ENCODE peak calls at places on chromosomes 12 and 14, in six cellular contexts. One of them, this sample, is unnamed.

GRCh38 chr12:116539905-116540482 is 19.2 kb upstream of the MAP1LC3B2 start:
- DNase-seq in AG04450: peak
- DNase-seq in EL: peak
- DNase-seq in NT2/D1: peak
- DNase-seq in AG10803: peak
- DNase-seq in fibroblast of mammary gland: peak
- DNase-seq in this sample: no peak

GRCh38 chr12:106433055-106433454 is 75.5 kb downstream of the POLR3B start:
- DNase-seq in AG04450: no peak
- DNase-seq in AG10803: no peak
- DNase-seq in fibroblast of mammary gland: no peak
- DNase-seq in NT2/D1: no peak
- DNase-seq in EL: no peak
- DNase-seq in this sample: no peak

GRCh38 chr14:64503184-64503433 is 529 bp downstream of the ZBTB25 start:
- DNase-seq in NT2/D1: no peak
- DNase-seq in fibroblast of mammary gland: no peak
- DNase-seq in EL: no peak
- DNase-seq in AG10803: peak
- DNase-seq in AG04450: no peak
- DNase-seq in this sample: no peak

GRCh38 chr12:66168410-66168809 is 1.4 kb downstream of the TMBIM4 start:
- DNase-seq in fibroblast of mammary gland: peak
- DNase-seq in AG10803: no peak
- DNase-seq in EL: no peak
- DNase-seq in AG04450: no peak
- DNase-seq in NT2/D1: no peak
- DNase-seq in this sample: no peak

GRCh38 chr12:95248604-95249355 is 31.2 kb downstream of the VEZT start:
- DNase-seq in NT2/D1: no peak
- DNase-seq in AG10803: peak
- DNase-seq in EL: peak
- DNase-seq in AG04450: peak
- DNase-seq in fibroblast of mammary gland: peak
- DNase-seq in this sample: no peak

GRCh38 chr14:96538663-96539317 is 36.6 kb downstream of the PAPOLA start:
- DNase-seq in NT2/D1: no peak
- DNase-seq in fibroblast of mammary gland: peak
- DNase-seq in AG04450: no peak
- DNase-seq in AG10803: no peak
- DNase-seq in EL: no peak
- DNase-seq in this sample: no peak

GRCh38 chr12:115224031-115224430 is 540.1 kb upstream of the TBX3 start:
- DNase-seq in AG04450: no peak
- DNase-seq in NT2/D1: no peak
- DNase-seq in EL: peak
- DNase-seq in AG10803: no peak
- DNase-seq in fibroblast of mammary gland: no peak
- DNase-seq in this sample: no peak

GRCh38 chr12:91877022-91877421 is 268.6 kb downstream of the BTG1 start:
- DNase-seq in AG04450: no peak
- DNase-seq in NT2/D1: no peak
- DNase-seq in EL: peak
- DNase-seq in AG10803: peak
- DNase-seq in fibroblast of mammary gland: peak
- DNase-seq in this sample: no peak

GRCh38 chr12:10940389-10940788 is 1.3 kb upstream of the TAS2R14 start:
- DNase-seq in AG10803: peak
- DNase-seq in AG04450: peak
- DNase-seq in EL: peak
- DNase-seq in fibroblast of mammary gland: peak
- DNase-seq in NT2/D1: no peak
- DNase-seq in this sample: no peak

GRCh38 chr12:50765325-50765911 is 1.5 kb downstream of the ATF1 start:
- DNase-seq in AG04450: no peak
- DNase-seq in AG10803: peak
- DNase-seq in EL: peak
- DNase-seq in fibroblast of mammary gland: peak
- DNase-seq in NT2/D1: no peak
- DNase-seq in this sample: peak

GRCh38 chr12:89856431-89856830 is 147.8 kb upstream of the ATP2B1 start:
- DNase-seq in NT2/D1: no peak
- DNase-seq in AG04450: no peak
- DNase-seq in fibroblast of mammary gland: peak
- DNase-seq in AG10803: peak
- DNase-seq in EL: peak
- DNase-seq in this sample: no peak

GRCh38 chr14:73244541-73244940 is 7.2 kb downstream of the PAPLN start:
- DNase-seq in AG10803: no peak
- DNase-seq in EL: no peak
- DNase-seq in AG04450: no peak
- DNase-seq in fibroblast of mammary gland: no peak
- DNase-seq in NT2/D1: no peak
- DNase-seq in this sample: no peak

GRCh38 chr14:60222820-60223219 is 26.2 kb upstream of the PPM1A start:
- DNase-seq in fibroblast of mammary gland: no peak
- DNase-seq in AG04450: no peak
- DNase-seq in NT2/D1: no peak
- DNase-seq in EL: no peak
- DNase-seq in AG10803: no peak
- DNase-seq in this sample: peak

GRCh38 chr12:109714141-109714912 is 702 bp downstream of the FAM222A start:
- DNase-seq in EL: peak
- DNase-seq in fibroblast of mammary gland: no peak
- DNase-seq in AG04450: no peak
- DNase-seq in AG10803: peak
- DNase-seq in NT2/D1: peak
- DNase-seq in this sample: no peak

GRCh38 chr12:22529281-22530060 is 14.9 kb downstream of the C2CD5 start:
- DNase-seq in AG10803: peak
- DNase-seq in fibroblast of mammary gland: peak
- DNase-seq in AG04450: no peak
- DNase-seq in EL: peak
- DNase-seq in NT2/D1: peak
- DNase-seq in this sample: no peak

GRCh38 chr12:130764475-130765185 is 48.5 kb upstream of the RIMBP2 start:
- DNase-seq in AG04450: no peak
- DNase-seq in NT2/D1: no peak
- DNase-seq in AG10803: peak
- DNase-seq in EL: peak
- DNase-seq in fibroblast of mammary gland: peak
- DNase-seq in this sample: no peak

GRCh38 chr12:24921251-24922038 is 27.5 kb downstream of the BCAT1 start:
- DNase-seq in fibroblast of mammary gland: peak
- DNase-seq in AG04450: no peak
- DNase-seq in NT2/D1: no peak
- DNase-seq in EL: peak
- DNase-seq in AG10803: peak
- DNase-seq in this sample: no peak

GRCh38 chr12:3131129-3131528 is 54.0 kb downstream of the TSPAN9 start:
- DNase-seq in AG04450: no peak
- DNase-seq in fibroblast of mammary gland: no peak
- DNase-seq in AG10803: no peak
- DNase-seq in NT2/D1: no peak
- DNase-seq in EL: no peak
- DNase-seq in this sample: no peak

GRCh38 chr12:46089414-46090162 is 99.2 kb upstream of the SCAF11 start:
- DNase-seq in AG04450: no peak
- DNase-seq in EL: peak
- DNase-seq in NT2/D1: no peak
- DNase-seq in fibroblast of mammary gland: no peak
- DNase-seq in AG10803: peak
- DNase-seq in this sample: no peak

GRCh38 chr14:36666416-36667206 is 5.0 kb downstream of the PAX9 start:
- DNase-seq in AG04450: no peak
- DNase-seq in EL: no peak
- DNase-seq in fibroblast of mammary gland: no peak
- DNase-seq in AG10803: no peak
- DNase-seq in NT2/D1: no peak
- DNase-seq in this sample: no peak

GRCh38 chr14:33733721-33734120 is 217.2 kb downstream of the EGLN3 start:
- DNase-seq in NT2/D1: no peak
- DNase-seq in EL: no peak
- DNase-seq in fibroblast of mammary gland: no peak
- DNase-seq in AG10803: no peak
- DNase-seq in AG04450: no peak
- DNase-seq in this sample: no peak

GRCh38 chr12:1836854-1837411 is 16.6 kb downstream of the LRTM2 start:
- DNase-seq in NT2/D1: no peak
- DNase-seq in AG10803: no peak
- DNase-seq in AG04450: no peak
- DNase-seq in fibroblast of mammary gland: no peak
- DNase-seq in EL: no peak
- DNase-seq in this sample: peak

GRCh38 chr12:46981627-46982026 is 97.8 kb upstream of the PCED1B start:
- DNase-seq in fibroblast of mammary gland: no peak
- DNase-seq in NT2/D1: no peak
- DNase-seq in AG10803: no peak
- DNase-seq in EL: no peak
- DNase-seq in AG04450: no peak
- DNase-seq in this sample: no peak

This sample was measured in putamen.